ENCODE peak calls at places on chromosomes 6 and 20, in nine cellular contexts. One of them, this sample, is unnamed.

GRCh38 chr6:156423829-156424228 is 353.3 kb upstream of the ARID1B start:
- DNase-seq in GM23248: no peak
- DNase-seq in astrocyte: no peak
- DNase-seq in SK-N-SH: no peak
- DNase-seq in fibroblast of lung: no peak
- DNase-seq in mesenchymal stem cell: no peak
- DNase-seq in HepG2: no peak
- DNase-seq in mammary epithelial cell: no peak
- DNase-seq in IMR-90: no peak
- DNase-seq in this sample: no peak

GRCh38 chr6:88843040-88843439 is 120.4 kb downstream of the RNGTT start:
- DNase-seq in SK-N-SH: no peak
- DNase-seq in astrocyte: peak
- DNase-seq in mammary epithelial cell: no peak
- DNase-seq in IMR-90: peak
- DNase-seq in HepG2: no peak
- DNase-seq in GM23248: peak
- DNase-seq in fibroblast of lung: peak
- DNase-seq in mesenchymal stem cell: no peak
- DNase-seq in this sample: no peak

GRCh38 chr6:100889351-100889750 is 8.2 kb upstream of the ASCC3 start:
- DNase-seq in fibroblast of lung: no peak
- DNase-seq in IMR-90: no peak
- DNase-seq in mesenchymal stem cell: no peak
- DNase-seq in GM23248: no peak
- DNase-seq in HepG2: no peak
- DNase-seq in mammary epithelial cell: no peak
- DNase-seq in astrocyte: no peak
- DNase-seq in SK-N-SH: no peak
- DNase-seq in this sample: no peak

GRCh38 chr6:32796848-32797776 is 19.7 kb downstream of the HLA-DOB start:
- DNase-seq in fibroblast of lung: peak
- DNase-seq in IMR-90: peak
- DNase-seq in SK-N-SH: peak
- DNase-seq in mammary epithelial cell: peak
- DNase-seq in mesenchymal stem cell: peak
- DNase-seq in astrocyte: peak
- DNase-seq in GM23248: peak
- DNase-seq in HepG2: peak
- DNase-seq in this sample: peak

GRCh38 chr20:51354191-51354768 is 188.2 kb downstream of the NFATC2 start:
- DNase-seq in IMR-90: peak
- DNase-seq in SK-N-SH: no peak
- DNase-seq in HepG2: no peak
- DNase-seq in astrocyte: peak
- DNase-seq in mammary epithelial cell: no peak
- DNase-seq in fibroblast of lung: peak
- DNase-seq in mesenchymal stem cell: peak
- DNase-seq in GM23248: peak
- DNase-seq in this sample: peak

GRCh38 chr6:42555477-42556457 is 8.1 kb upstream of the UBR2 start:
- DNase-seq in HepG2: peak
- DNase-seq in SK-N-SH: no peak
- DNase-seq in IMR-90: peak
- DNase-seq in mammary epithelial cell: peak
- DNase-seq in astrocyte: no peak
- DNase-seq in GM23248: no peak
- DNase-seq in fibroblast of lung: no peak
- DNase-seq in mesenchymal stem cell: peak
- DNase-seq in this sample: no peak

GRCh38 chr20:37941992-37942391 is 39.1 kb downstream of the VSTM2L start:
- DNase-seq in GM23248: no peak
- DNase-seq in fibroblast of lung: no peak
- DNase-seq in astrocyte: no peak
- DNase-seq in SK-N-SH: no peak
- DNase-seq in HepG2: no peak
- DNase-seq in IMR-90: no peak
- DNase-seq in mammary epithelial cell: no peak
- DNase-seq in mesenchymal stem cell: no peak
- DNase-seq in this sample: no peak

GRCh38 chr6:38646166-38646565 is 6.4 kb upstream of the BTBD9 start:
- DNase-seq in SK-N-SH: no peak
- DNase-seq in IMR-90: peak
- DNase-seq in mammary epithelial cell: peak
- DNase-seq in fibroblast of lung: no peak
- DNase-seq in mesenchymal stem cell: no peak
- DNase-seq in GM23248: peak
- DNase-seq in HepG2: no peak
- DNase-seq in astrocyte: peak
- DNase-seq in this sample: no peak

GRCh38 chr6:27280064-27280539 is 32.0 kb downstream of the POM121L2 start:
- DNase-seq in mesenchymal stem cell: peak
- DNase-seq in GM23248: peak
- DNase-seq in SK-N-SH: peak
- DNase-seq in astrocyte: peak
- DNase-seq in HepG2: peak
- DNase-seq in fibroblast of lung: peak
- DNase-seq in mammary epithelial cell: peak
- DNase-seq in IMR-90: peak
- DNase-seq in this sample: peak

GRCh38 chr6:13703496-13703895 is 8.1 kb downstream of the RANBP9 start:
- DNase-seq in GM23248: peak
- DNase-seq in IMR-90: no peak
- DNase-seq in mesenchymal stem cell: no peak
- DNase-seq in astrocyte: no peak
- DNase-seq in fibroblast of lung: no peak
- DNase-seq in SK-N-SH: no peak
- DNase-seq in HepG2: no peak
- DNase-seq in mammary epithelial cell: no peak
- DNase-seq in this sample: peak

GRCh38 chr6:74568851-74569250 is 637.0 kb downstream of the COL12A1 start:
- DNase-seq in IMR-90: peak
- DNase-seq in mammary epithelial cell: no peak
- DNase-seq in SK-N-SH: no peak
- DNase-seq in GM23248: no peak
- DNase-seq in astrocyte: peak
- DNase-seq in fibroblast of lung: peak
- DNase-seq in HepG2: no peak
- DNase-seq in mesenchymal stem cell: peak
- DNase-seq in this sample: peak

GRCh38 chr6:18473765-18474164 is 86.6 kb downstream of the RNF144B start:
- DNase-seq in mammary epithelial cell: no peak
- DNase-seq in IMR-90: no peak
- DNase-seq in SK-N-SH: no peak
- DNase-seq in mesenchymal stem cell: no peak
- DNase-seq in GM23248: no peak
- DNase-seq in astrocyte: no peak
- DNase-seq in HepG2: no peak
- DNase-seq in fibroblast of lung: no peak
- DNase-seq in this sample: no peak

GRCh38 chr6:18478610-18479009 is 91.5 kb downstream of the RNF144B start:
- DNase-seq in IMR-90: no peak
- DNase-seq in fibroblast of lung: no peak
- DNase-seq in mammary epithelial cell: no peak
- DNase-seq in SK-N-SH: no peak
- DNase-seq in GM23248: no peak
- DNase-seq in HepG2: no peak
- DNase-seq in astrocyte: no peak
- DNase-seq in mesenchymal stem cell: no peak
- DNase-seq in this sample: no peak

DNA sequence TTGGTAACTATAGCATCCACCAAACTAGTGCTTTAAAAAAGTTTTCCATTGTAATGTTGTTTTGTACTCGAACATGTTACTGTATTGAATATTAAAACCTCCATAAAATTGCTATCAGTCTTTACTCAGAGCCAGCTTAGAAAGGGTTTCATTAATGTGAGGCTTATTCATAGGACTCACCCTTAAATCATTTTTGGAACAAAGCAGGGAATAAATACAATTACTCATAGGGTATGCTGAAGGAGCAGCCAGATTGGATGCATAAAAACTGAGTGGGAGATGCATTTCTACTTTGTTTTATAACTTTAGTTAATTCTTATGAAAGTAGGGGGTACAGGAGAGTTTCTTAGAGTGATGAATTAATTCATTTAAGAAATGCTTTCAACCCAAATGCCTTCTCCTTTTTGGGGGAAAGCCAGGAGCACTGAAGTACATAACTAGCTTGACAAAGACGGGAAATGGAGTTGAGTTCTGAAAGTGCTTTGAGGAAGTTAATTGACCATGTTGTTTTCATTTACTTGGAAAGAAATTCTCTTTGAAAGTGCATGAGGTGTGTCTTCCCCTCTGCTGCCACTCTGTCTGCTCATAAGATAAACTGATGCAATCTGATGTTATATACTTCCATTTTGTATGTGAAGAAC is 90.3 kb downstream of the RNF144B start:
- DNase-seq in SK-N-SH: no peak
- DNase-seq in astrocyte: peak
- DNase-seq in mammary epithelial cell: no peak
- DNase-seq in fibroblast of lung: no peak
- DNase-seq in mesenchymal stem cell: no peak
- DNase-seq in GM23248: peak
- DNase-seq in IMR-90: peak
- DNase-seq in HepG2: no peak
- DNase-seq in this sample: peak
- H2AFZ ChIP-seq in SK-N-SH: peak
- H2AFZ ChIP-seq in astrocyte: peak
- H2AFZ ChIP-seq in mammary epithelial cell: no peak
- H2AFZ ChIP-seq in fibroblast of lung: no peak
- H2AFZ ChIP-seq in mesenchymal stem cell: no peak
- H2AFZ ChIP-seq in GM23248: peak
- H2AFZ ChIP-seq in IMR-90: no peak
- H2AFZ ChIP-seq in HepG2: no peak
- H2AFZ ChIP-seq in this sample: peak

GRCh38 chr6:36692861-36693702 is 4.5 kb upstream of the RAB44 start:
- DNase-seq in mammary epithelial cell: no peak
- DNase-seq in IMR-90: no peak
- DNase-seq in fibroblast of lung: no peak
- DNase-seq in GM23248: peak
- DNase-seq in astrocyte: no peak
- DNase-seq in mesenchymal stem cell: no peak
- DNase-seq in HepG2: no peak
- DNase-seq in SK-N-SH: no peak
- DNase-seq in this sample: no peak
- H2AFZ ChIP-seq in mammary epithelial cell: peak
- H2AFZ ChIP-seq in IMR-90: no peak
- H2AFZ ChIP-seq in fibroblast of lung: no peak
- H2AFZ ChIP-seq in GM23248: no peak
- H2AFZ ChIP-seq in astrocyte: no peak
- H2AFZ ChIP-seq in mesenchymal stem cell: no peak
- H2AFZ ChIP-seq in HepG2: no peak
- H2AFZ ChIP-seq in SK-N-SH: no peak
- H2AFZ ChIP-seq in this sample: no peak

GRCh38 chr20:53639128-53639527 is 45.5 kb upstream of the ZNF217 start:
- DNase-seq in fibroblast of lung: no peak
- DNase-seq in IMR-90: no peak
- DNase-seq in astrocyte: no peak
- DNase-seq in mesenchymal stem cell: no peak
- DNase-seq in HepG2: no peak
- DNase-seq in mammary epithelial cell: no peak
- DNase-seq in SK-N-SH: no peak
- DNase-seq in GM23248: no peak
- DNase-seq in this sample: no peak

GRCh38 chr20:53645582-53645897 is 51.9 kb upstream of the ZNF217 start:
- DNase-seq in IMR-90: no peak
- DNase-seq in astrocyte: no peak
- DNase-seq in GM23248: no peak
- DNase-seq in HepG2: no peak
- DNase-seq in mesenchymal stem cell: no peak
- DNase-seq in fibroblast of lung: no peak
- DNase-seq in mammary epithelial cell: no peak
- DNase-seq in SK-N-SH: no peak
- DNase-seq in this sample: no peak

GRCh38 chr20:53643031-53643832 is 49.6 kb upstream of the ZNF217 start:
- DNase-seq in fibroblast of lung: peak
- DNase-seq in GM23248: peak
- DNase-seq in astrocyte: peak
- DNase-seq in IMR-90: peak
- DNase-seq in mesenchymal stem cell: peak
- DNase-seq in SK-N-SH: no peak
- DNase-seq in HepG2: no peak
- DNase-seq in mammary epithelial cell: peak
- DNase-seq in this sample: peak

GRCh38 chr20:53639647-53640440 is 46.2 kb upstream of the ZNF217 start:
- DNase-seq in SK-N-SH: no peak
- DNase-seq in mesenchymal stem cell: no peak
- DNase-seq in mammary epithelial cell: no peak
- DNase-seq in fibroblast of lung: no peak
- DNase-seq in GM23248: no peak
- DNase-seq in astrocyte: no peak
- DNase-seq in IMR-90: no peak
- DNase-seq in HepG2: no peak
- DNase-seq in this sample: no peak

DNA sequence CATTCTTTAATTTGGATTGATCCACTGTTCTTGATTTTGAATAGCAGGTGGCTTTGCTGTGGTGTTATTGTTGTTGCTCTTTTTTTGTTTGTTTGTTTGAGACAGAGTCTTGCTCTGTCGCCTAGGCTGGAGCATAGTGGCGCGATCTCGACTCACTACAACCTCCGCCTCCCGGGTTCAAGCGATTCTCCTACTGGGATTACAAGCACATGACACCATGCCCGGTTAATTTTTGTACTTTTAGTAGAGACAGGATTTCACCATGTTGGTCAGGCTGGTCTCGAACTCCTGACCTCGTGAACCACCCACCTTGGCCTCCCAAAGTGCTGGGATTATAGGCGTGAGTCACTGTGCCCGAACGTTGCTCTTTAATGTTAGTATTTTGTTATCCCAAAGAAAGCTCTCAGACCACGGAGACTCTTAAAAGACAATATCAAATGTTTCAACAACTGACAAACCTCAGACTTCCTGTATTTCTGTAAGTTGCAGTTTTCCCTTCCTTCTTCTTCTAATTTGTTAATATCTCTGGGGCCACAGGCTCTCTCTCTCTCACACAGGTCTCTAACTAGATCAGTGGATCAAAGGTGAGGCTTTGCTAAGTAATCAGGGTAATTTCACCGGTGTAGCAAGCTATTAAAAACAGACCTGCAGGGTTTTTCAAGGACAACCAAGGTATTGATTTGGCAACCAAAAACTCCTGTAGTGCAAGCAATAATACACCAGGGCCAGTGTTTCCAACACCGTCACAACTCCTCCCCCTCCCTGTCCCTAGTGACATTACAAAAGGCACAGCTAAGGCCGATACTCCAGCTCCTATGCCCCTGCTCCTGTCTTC is 48.8 kb upstream of the ZNF217 start:
- DNase-seq in GM23248: peak
- DNase-seq in SK-N-SH: no peak
- DNase-seq in fibroblast of lung: no peak
- DNase-seq in mammary epithelial cell: peak
- DNase-seq in HepG2: peak
- DNase-seq in IMR-90: peak
- DNase-seq in astrocyte: peak
- DNase-seq in mesenchymal stem cell: peak
- DNase-seq in this sample: no peak
- H2AFZ ChIP-seq in GM23248: peak
- H2AFZ ChIP-seq in SK-N-SH: peak
- H2AFZ ChIP-seq in fibroblast of lung: peak
- H2AFZ ChIP-seq in mammary epithelial cell: peak
- H2AFZ ChIP-seq in HepG2: peak
- H2AFZ ChIP-seq in IMR-90: peak
- H2AFZ ChIP-seq in astrocyte: peak
- H2AFZ ChIP-seq in mesenchymal stem cell: no peak
- H2AFZ ChIP-seq in this sample: peak

GRCh38 chr6:161273356-161273751 is 507 bp downstream of the AGPAT4 start:
- DNase-seq in mammary epithelial cell: peak
- DNase-seq in mesenchymal stem cell: peak
- DNase-seq in GM23248: peak
- DNase-seq in IMR-90: peak
- DNase-seq in astrocyte: peak
- DNase-seq in SK-N-SH: peak
- DNase-seq in HepG2: no peak
- DNase-seq in fibroblast of lung: peak
- DNase-seq in this sample: peak
- H2AFZ ChIP-seq in mammary epithelial cell: no peak
- H2AFZ ChIP-seq in mesenchymal stem cell: no peak
- H2AFZ ChIP-seq in GM23248: peak
- H2AFZ ChIP-seq in IMR-90: peak
- H2AFZ ChIP-seq in astrocyte: no peak
- H2AFZ ChIP-seq in SK-N-SH: peak
- H2AFZ ChIP-seq in HepG2: no peak
- H2AFZ ChIP-seq in fibroblast of lung: no peak
- H2AFZ ChIP-seq in this sample: no peak

This sample was measured in endothelial cell of umbilical vein.